ENCODE peak calls at places on chromosomes 16 and 17, in seven cellular contexts. Z, P, M, D, V, F and J are unnamed samples.
A peak's percentile ranks its signal among the peaks of the same experiment; 100 is the strongest.

GRCh38 chr16:28218109-28218508 is 6.3 kb upstream of the XPO6 start:
- DNase-seq in Z (no peak), P (peak; percentile 60), M (peak; percentile 53), D (no peak), V (no peak), F (peak; percentile 65), J (no peak)

GRCh38 chr16:19437280-19437679 is 19.6 kb downstream of the TMC5 start:
- DNase-seq in Z (no peak), P (no peak), M (no peak), D (no peak), V (no peak), F (no peak), J (no peak)

GRCh38 chr16:27203429-27204231 is at the start of gene KDM8:
- DNase-seq in Z (peak; percentile 98), P (peak; percentile 100), M (peak; percentile 98), D (peak; percentile 99), V (peak; percentile 99), F (peak; percentile 100), J (peak; percentile 99)

GRCh38 chr17:47072881-47073280 is 93.8 kb upstream of the RPRML start:
- DNase-seq in Z (no peak), P (no peak), M (no peak), D (no peak), V (no peak), F (no peak), J (no peak)

GRCh38 chr17:64747938-64748540 is 85.9 kb upstream of the SMURF2 start:
- DNase-seq in Z (no peak), P (no peak), M (no peak), D (no peak), V (no peak), F (peak; percentile 29), J (no peak)

GRCh38 chr16:62832214-62832613 is 796.0 kb upstream of the CDH8 start:
- DNase-seq in Z (no peak), P (no peak), M (no peak), D (no peak), V (no peak), F (no peak), J (no peak)

GRCh38 chr16:29943846-29944669 is 17.8 kb upstream of the TMEM219 start:
- DNase-seq in Z (no peak), P (no peak), M (no peak), D (no peak), V (no peak), F (peak; percentile 100), J (peak; percentile 18)

GRCh38 chr17:7323731-7324437 is 5.3 kb downstream of the NEURL4 start:
- DNase-seq in Z (peak; percentile 47), P (peak; percentile 45), M (peak; percentile 79), D (peak; percentile 86), V (no peak), F (no peak), J (no peak)

GRCh38 chr17:72687941-72688340 is 404.5 kb downstream of the SLC39A11 start:
- DNase-seq in Z (no peak), P (no peak), M (no peak), D (no peak), V (no peak), F (no peak), J (no peak)

GRCh38 chr16:85227262-85227923 is 115.1 kb upstream of the CIBAR2 start:
- DNase-seq in Z (no peak), P (peak; percentile 76), M (no peak), D (no peak), V (no peak), F (peak; percentile 68), J (no peak)

GRCh38 chr17:238964-239259 is 57.5 kb upstream of the DOC2B start:
- DNase-seq in Z (no peak), P (no peak), M (no peak), D (peak; percentile 47), V (no peak), F (no peak), J (no peak)

GRCh38 chr17:3036800-3037199 is 26.6 kb downstream of the OR1D5 start:
- DNase-seq in Z (no peak), P (no peak), M (no peak), D (no peak), V (no peak), F (no peak), J (no peak)

GRCh38 chr17:60395508-60396065 is 3.7 kb upstream of the USP32 start:
- DNase-seq in Z (no peak), P (no peak), M (no peak), D (no peak), V (no peak), F (no peak), J (no peak)

GRCh38 chr17:33154869-33155455 is 138.1 kb downstream of the ASIC2 start:
- DNase-seq in Z (no peak), P (no peak), M (no peak), D (no peak), V (no peak), F (no peak), J (no peak)

GRCh38 chr17:17856386-17856785 is 19.6 kb upstream of the SREBF1 start:
- DNase-seq in Z (no peak), P (no peak), M (no peak), D (no peak), V (no peak), F (no peak), J (no peak)

GRCh38 chr16:82302007-82302733 is 132.1 kb upstream of the MPHOSPH6 start:
- DNase-seq in Z (no peak), P (no peak), M (no peak), D (no peak), V (no peak), F (no peak), J (no peak)